ENCODE peak calls at places on chromosomes 2 and 18, in six cellular contexts. J is WTC11, Q is mucosa of descending colon, S is foreskin fibroblast, N is T-helper 1 cell, L is GM23248. R is an unnamed sample.

GRCh38 chr2:10912076-10912731 is 470 bp downstream of the KCNF1 start:
- DNase-seq in L (peak), S (no peak), Q (no peak), J (no peak), N (no peak), R (no peak)

GRCh38 chr18:32770181-32770650 is 2.6 kb downstream of the KLHL14 start:
- DNase-seq in L (no peak), Q (no peak), N (no peak), S (no peak), J (peak), R (no peak)

GRCh38 chr2:98263362-98263761 is 82.9 kb upstream of the CNGA3 start:
- DNase-seq in Q (no peak), J (no peak), N (no peak), S (no peak), L (no peak), R (no peak)

GRCh38 chr18:22032392-22032961 is 136.9 kb upstream of the GATA6 start:
- DNase-seq in J (no peak), S (peak), N (no peak), L (peak), Q (no peak), R (peak)

GRCh38 chr18:36424741-36425142 is 127.2 kb downstream of the FHOD3 start:
- DNase-seq in L (no peak), N (no peak), S (no peak), J (no peak), Q (no peak), R (no peak)

GRCh38 chr2:25165992-25166618 is 2.3 kb downstream of the POMC start:
- DNase-seq in J (peak), Q (peak), N (peak), L (no peak), S (no peak), R (peak)

GRCh38 chr2:96772903-96773675 is 12.4 kb downstream of the CNNM4 start:
- DNase-seq in L (no peak), Q (peak), N (no peak), S (no peak), J (no peak), R (no peak)

GRCh38 chr2:12715878-12716249 is 872 bp upstream of the TRIB2 start:
- DNase-seq in J (peak), L (peak), N (peak), Q (peak), S (peak), R (peak)

GRCh38 chr2:9215680-9216079 is 9.1 kb downstream of the ASAP2 start:
- DNase-seq in N (no peak), L (no peak), S (no peak), Q (no peak), J (no peak), R (no peak)

GRCh38 chr18:35588995-35589394 is 7.5 kb downstream of the GALNT1 start:
- DNase-seq in Q (no peak), J (peak), S (no peak), N (no peak), L (no peak), R (no peak)